ENCODE peak calls at places on chromosomes 6 and 20, in seven cellular contexts. Y, F, X, K, C, E and D are unnamed samples.

GRCh38 chr6:143536866-143537691 is 25.6 kb upstream of the FUCA2 start:
- DNase-seq in F (peak), C (peak), E (peak), Y (peak), K (peak), X (peak), D (peak)

GRCh38 chr20:11454966-11455799 is 462.5 kb upstream of the BTBD3 start:
- DNase-seq in Y (peak), C (no peak), F (no peak), X (peak), K (peak), E (peak), D (no peak)

GRCh38 chr20:1150218-1150617 is 31.8 kb downstream of the PSMF1 start:
- DNase-seq in F (no peak), C (no peak), E (no peak), Y (peak), K (peak), X (peak), D (no peak)

GRCh38 chr6:148462203-148462602 is 119.6 kb downstream of the SASH1 start:
- DNase-seq in F (no peak), Y (peak), E (no peak), K (no peak), C (no peak), X (no peak), D (no peak)

GRCh38 chr20:3677733-3678132 is 4.1 kb downstream of the ADAM33 start:
- DNase-seq in F (no peak), Y (peak), E (no peak), C (no peak), K (no peak), X (no peak), D (no peak)

GRCh38 chr6:16397623-16398022 is 159.2 kb downstream of the GMPR start:
- DNase-seq in C (no peak), K (no peak), X (peak), E (no peak), F (no peak), Y (peak), D (no peak)

GRCh38 chr6:28789553-28790083 is 134.2 kb downstream of the TRIM27 start:
- DNase-seq in X (peak), E (peak), F (peak), C (no peak), K (peak), Y (peak), D (peak)

GRCh38 chr6:168093634-168094033 is 14.6 kb upstream of the FRMD1 start:
- DNase-seq in Y (no peak), E (no peak), X (no peak), F (no peak), K (no peak), C (no peak), D (no peak)

GRCh38 chr6:100465701-100466409 is 1.1 kb upstream of the SIM1 start:
- DNase-seq in F (peak), E (no peak), C (no peak), Y (peak), K (no peak), X (no peak), D (peak)

GRCh38 chr20:48106428-48106827 is 321.1 kb upstream of the SULF2 start:
- DNase-seq in F (no peak), X (no peak), Y (no peak), C (no peak), E (no peak), K (no peak), D (no peak)

GRCh38 chr6:6640915-6641314 is 52.4 kb downstream of the LY86 start:
- DNase-seq in K (no peak), E (no peak), C (no peak), X (no peak), Y (no peak), F (no peak), D (no peak)

GRCh38 chr6:155505560-155505959 is 49.9 kb upstream of the NOX3 start:
- DNase-seq in K (no peak), F (no peak), C (no peak), Y (no peak), E (no peak), X (no peak), D (no peak)

GRCh38 chr6:132300323-132300949 is 100.8 kb downstream of the MOXD1 start:
- DNase-seq in C (peak), F (peak), E (peak), Y (peak), K (peak), X (peak), D (peak)

GRCh38 chr20:1897965-1898464 is 2.8 kb downstream of the SIRPA start:
- DNase-seq in X (no peak), Y (peak), E (no peak), F (no peak), K (no peak), C (peak), D (no peak)

GRCh38 chr6:50821431-50822077 is 2.9 kb downstream of the TFAP2B start:
- DNase-seq in F (no peak), X (no peak), Y (no peak), K (no peak), E (no peak), C (no peak), D (peak)

GRCh38 chr6:50825375-50826036 is 6.8 kb downstream of the TFAP2B start:
- DNase-seq in X (no peak), K (no peak), F (no peak), E (no peak), C (no peak), Y (no peak), D (no peak)

GRCh38 chr6:50822078-50822476 is 3.4 kb downstream of the TFAP2B start:
- DNase-seq in K (no peak), E (no peak), X (peak), Y (peak), F (no peak), C (no peak), D (no peak)

GRCh38 chr6:50824505-50824904 is 5.8 kb downstream of the TFAP2B start:
- DNase-seq in K (no peak), E (no peak), C (no peak), X (no peak), Y (no peak), F (peak), D (no peak)

DNA sequence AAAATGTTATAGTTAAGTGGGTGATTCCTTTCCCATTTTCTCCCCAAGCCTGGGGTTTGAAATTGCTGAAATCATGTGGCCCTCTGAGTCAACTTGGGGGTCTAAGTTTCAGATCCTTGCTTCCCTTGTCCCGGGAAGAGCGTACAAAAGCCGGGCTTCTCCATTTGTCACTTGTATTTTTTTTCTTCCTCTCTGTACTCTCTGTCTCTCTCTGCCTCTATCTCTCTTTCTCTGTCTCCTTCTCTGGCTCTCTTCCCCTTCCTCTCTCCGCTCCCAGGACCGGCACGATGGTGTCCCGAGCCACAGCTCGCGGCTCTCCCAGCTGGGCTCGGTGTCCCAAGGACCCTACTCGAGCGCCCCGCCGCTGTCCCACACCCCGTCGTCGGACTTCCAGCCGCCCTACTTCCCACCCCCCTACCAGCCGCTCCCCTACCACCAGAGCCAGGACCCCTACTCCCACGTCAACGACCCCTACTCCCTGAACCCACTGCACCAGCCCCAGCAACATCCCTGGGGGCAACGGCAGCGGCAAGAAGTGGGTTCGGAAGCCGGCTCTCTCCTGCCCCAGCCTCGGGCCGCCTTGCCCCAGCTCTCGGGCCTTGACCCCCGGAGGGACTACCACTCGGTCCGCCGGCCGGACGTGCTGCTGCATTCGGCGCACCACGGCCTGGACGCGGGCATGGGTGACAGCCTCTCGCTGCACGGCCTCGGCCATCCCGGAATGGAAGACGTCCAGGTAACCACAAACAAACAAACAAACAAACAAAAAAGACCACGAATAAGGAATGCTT is 4.7 kb downstream of the TFAP2B start:
- DNase-seq in Y (no peak), X (no peak), E (no peak), F (no peak), C (no peak), K (no peak), D (no peak)
- TF ChIP-seq EZH2 in Y (peak), X (no peak), E (no peak), F (peak), C (no peak), K (peak), D (peak)

GRCh38 chr6:40349092-40349491 is 238.1 kb downstream of the LRFN2 start:
- DNase-seq in K (no peak), Y (no peak), C (no peak), F (no peak), X (no peak), E (no peak), D (no peak)
- TF ChIP-seq EZH2phosphoT487 in K (no peak), Y (no peak), C (no peak), F (no peak), X (no peak), E (no peak), D (no peak)

DNA sequence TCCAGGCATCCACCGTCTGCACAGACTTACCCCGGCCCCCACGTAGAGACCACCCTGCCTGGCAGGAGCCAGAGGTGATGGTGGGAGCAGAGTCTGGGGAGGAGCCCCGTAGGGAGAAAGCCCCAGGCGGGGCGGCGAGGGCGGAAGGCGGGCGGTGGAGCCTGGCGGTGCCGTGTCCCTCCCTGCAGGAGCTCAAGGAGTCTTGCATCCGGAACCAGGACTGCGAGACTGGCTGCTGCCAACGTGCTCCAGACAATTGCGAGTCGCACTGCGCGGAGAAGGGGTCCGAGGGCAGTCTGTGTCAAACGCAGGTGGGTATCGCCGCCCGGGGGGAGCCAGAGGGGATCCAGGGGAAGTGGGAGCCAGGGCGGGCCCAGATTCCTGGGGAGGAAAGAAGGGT is 6.0 kb downstream of the CLPSL1 start:
- DNase-seq in X (no peak), K (no peak), E (no peak), Y (peak), F (no peak), C (no peak), D (no peak)
- TF ChIP-seq EZH2 in X (no peak), K (no peak), E (no peak), Y (no peak), F (no peak), C (no peak), D (no peak)

DNA sequence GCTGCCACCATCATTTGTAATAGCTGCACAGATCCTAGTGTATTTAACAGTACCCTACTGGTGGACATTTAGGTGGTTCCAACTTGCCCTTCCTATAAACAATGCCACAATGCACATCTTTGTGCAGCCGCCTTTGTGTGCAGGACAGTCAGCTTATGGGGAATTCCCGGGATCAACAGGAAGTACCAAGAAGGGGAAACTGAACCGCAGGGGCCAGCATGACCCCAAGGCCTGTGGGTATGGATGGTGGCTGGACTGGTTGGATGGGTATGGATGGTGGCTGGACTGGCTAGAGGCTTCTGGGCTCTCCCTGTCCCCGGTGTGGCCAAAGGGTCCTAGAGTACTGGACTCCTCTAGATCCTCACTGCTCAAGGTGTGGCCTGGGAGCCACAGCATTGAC is 46.7 kb downstream of the CEBPB start:
- DNase-seq in K (no peak), F (no peak), E (no peak), C (no peak), X (peak), Y (no peak), D (no peak)
- TF ChIP-seq EZH2phosphoT487 in K (no peak), F (no peak), E (no peak), C (no peak), X (no peak), Y (no peak), D (no peak)

GRCh38 chr20:45098096-45098773 is 2.7 kb downstream of the KCNS1 start:
- DNase-seq in F (peak), K (peak), C (no peak), X (no peak), Y (peak), E (no peak), D (peak)
- TF ChIP-seq EZH2 in F (no peak), K (no peak), C (no peak), X (no peak), Y (no peak), E (no peak), D (no peak)

GRCh38 chr6:10303806-10304520 is 110.9 kb downstream of the TFAP2A start:
- DNase-seq in K (no peak), F (no peak), Y (no peak), X (no peak), E (no peak), C (no peak), D (no peak)

GRCh38 chr6:10307028-10307427 is 107.8 kb downstream of the TFAP2A start:
- DNase-seq in Y (no peak), E (no peak), K (no peak), X (no peak), F (no peak), C (no peak), D (no peak)

GRCh38 chr6:10300071-10300470 is 114.8 kb downstream of the TFAP2A start:
- DNase-seq in Y (no peak), E (peak), F (no peak), K (no peak), C (peak), X (peak), D (no peak)

GRCh38 chr6:10305740-10306423 is 109.0 kb downstream of the TFAP2A start:
- DNase-seq in C (no peak), E (no peak), X (peak), Y (no peak), F (no peak), K (no peak), D (no peak)

GRCh38 chr6:10302566-10303235 is 112.2 kb downstream of the TFAP2A start:
- DNase-seq in X (no peak), C (no peak), K (no peak), E (no peak), F (no peak), Y (no peak), D (no peak)
- TF ChIP-seq EZH2phosphoT487 in X (no peak), C (no peak), K (no peak), E (no peak), F (no peak), Y (no peak), D (no peak)

GRCh38 chr6:108168501-108168979 is 2.7 kb downstream of the NR2E1 start:
- DNase-seq in X (no peak), E (no peak), F (peak), K (peak), Y (peak), C (peak), D (peak)
- TF ChIP-seq EZH2 in X (no peak), E (no peak), F (peak), K (no peak), Y (peak), C (no peak), D (peak)

DNA sequence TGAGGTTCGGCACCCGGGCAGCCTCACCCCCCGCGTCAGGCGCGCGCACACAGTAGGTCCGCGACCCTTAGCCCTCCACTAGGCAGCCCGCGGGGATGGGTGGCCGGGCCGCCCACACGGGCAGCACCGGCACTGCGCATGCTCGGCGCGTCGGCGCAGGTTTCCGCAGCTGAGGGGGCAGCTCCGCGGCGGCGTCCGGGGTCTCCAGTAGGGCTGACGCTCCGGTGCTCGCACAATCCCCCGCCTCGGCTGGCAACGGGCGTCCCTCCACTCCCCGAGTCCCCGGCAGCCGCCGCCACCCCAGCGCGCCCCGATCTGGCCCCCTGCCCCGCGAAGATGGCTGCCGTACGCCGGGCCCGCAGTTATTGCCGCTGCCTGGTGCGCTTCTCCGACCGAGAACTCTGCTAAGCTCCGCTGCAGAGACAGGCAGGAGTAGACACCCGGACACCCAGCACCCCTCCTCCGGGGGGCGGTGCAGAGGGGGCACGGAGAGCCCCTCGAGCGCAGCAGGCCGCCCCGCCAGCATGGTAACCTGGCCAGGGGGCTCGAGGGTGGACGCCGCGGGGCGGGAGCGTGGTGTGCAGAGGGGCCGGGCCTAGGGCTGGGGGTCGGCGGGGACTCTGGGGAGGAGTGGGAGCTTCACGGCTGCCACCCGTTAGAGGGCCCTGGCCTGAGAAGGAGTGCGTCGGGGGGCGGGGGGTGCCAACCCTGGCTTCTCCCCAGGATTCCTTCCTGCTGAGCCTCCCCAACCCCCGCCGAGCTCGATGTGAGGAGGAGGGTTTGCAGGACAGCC is at the start of gene FBXO9:
- DNase-seq in F (peak), Y (peak), E (no peak), X (peak), C (peak), K (peak), D (peak)
- TF ChIP-seq EZH2phosphoT487 in F (no peak), Y (no peak), E (no peak), X (no peak), C (no peak), K (no peak), D (no peak)